ENCODE peak calls at places on chromosome 15, in ten cellular contexts. One of them, this sample, is unnamed.

GRCh38 chr15:75531041-75531450 is 48.1 kb downstream of the PTPN9 start:
- DNase-seq in fibroblast of lung: peak; percentile 54
- DNase-seq in GM23248: peak; percentile 79
- DNase-seq in neural progenitor cell: no peak
- DNase-seq in GM12878: no peak
- DNase-seq in PC-3: peak; percentile 29
- DNase-seq in HCT116: no peak
- DNase-seq in PC-9: no peak
- DNase-seq in hepatocyte: no peak
- DNase-seq in HepG2: no peak
- DNase-seq in this sample: no peak

GRCh38 chr15:82833283-82833682 is 23.9 kb downstream of the WHAMM start:
- DNase-seq in fibroblast of lung: no peak
- DNase-seq in PC-3: no peak
- DNase-seq in HepG2: no peak
- DNase-seq in GM23248: no peak
- DNase-seq in neural progenitor cell: no peak
- DNase-seq in GM12878: no peak
- DNase-seq in PC-9: no peak
- DNase-seq in HCT116: no peak
- DNase-seq in hepatocyte: no peak
- DNase-seq in this sample: no peak

GRCh38 chr15:48855501-48856440 is 22.2 kb upstream of the EID1 start:
- DNase-seq in fibroblast of lung: peak; percentile 64
- DNase-seq in GM12878: no peak
- DNase-seq in PC-3: peak; percentile 54
- DNase-seq in HCT116: peak; percentile 19
- DNase-seq in GM23248: peak; percentile 74
- DNase-seq in PC-9: no peak
- DNase-seq in hepatocyte: peak; percentile 49
- DNase-seq in neural progenitor cell: peak; percentile 22
- DNase-seq in HepG2: peak; percentile 33
- DNase-seq in this sample: no peak

GRCh38 chr15:62403164-62403809 is 238.2 kb upstream of the C2CD4B start:
- DNase-seq in HepG2: no peak
- DNase-seq in PC-3: peak; percentile 55
- DNase-seq in GM12878: no peak
- DNase-seq in neural progenitor cell: no peak
- DNase-seq in fibroblast of lung: peak; percentile 69
- DNase-seq in GM23248: peak; percentile 78
- DNase-seq in HCT116: no peak
- DNase-seq in PC-9: no peak
- DNase-seq in hepatocyte: no peak
- DNase-seq in this sample: no peak

GRCh38 chr15:88635343-88635742 is 3.5 kb upstream of the ISG20 start:
- DNase-seq in neural progenitor cell: no peak
- DNase-seq in PC-9: no peak
- DNase-seq in HCT116: no peak
- DNase-seq in PC-3: no peak
- DNase-seq in hepatocyte: no peak
- DNase-seq in GM12878: no peak
- DNase-seq in fibroblast of lung: peak; percentile 74
- DNase-seq in GM23248: no peak
- DNase-seq in HepG2: no peak
- DNase-seq in this sample: no peak

GRCh38 chr15:89067751-89068150 is 20.5 kb upstream of the ABHD2 start:
- DNase-seq in fibroblast of lung: no peak
- DNase-seq in PC-3: no peak
- DNase-seq in PC-9: no peak
- DNase-seq in hepatocyte: no peak
- DNase-seq in HCT116: no peak
- DNase-seq in GM12878: no peak
- DNase-seq in HepG2: no peak
- DNase-seq in neural progenitor cell: no peak
- DNase-seq in GM23248: peak; percentile 56
- DNase-seq in this sample: no peak

GRCh38 chr15:40793216-40793989 is 13.5 kb upstream of the ZFYVE19 start:
- DNase-seq in fibroblast of lung: peak; percentile 91
- DNase-seq in HepG2: peak; percentile 96
- DNase-seq in GM12878: no peak
- DNase-seq in PC-3: peak; percentile 98
- DNase-seq in PC-9: peak; percentile 91
- DNase-seq in hepatocyte: peak; percentile 63
- DNase-seq in neural progenitor cell: no peak
- DNase-seq in HCT116: peak; percentile 92
- DNase-seq in GM23248: peak; percentile 93
- DNase-seq in this sample: no peak

GRCh38 chr15:43903864-43904290 is 77.1 kb downstream of the WDR76 start:
- DNase-seq in fibroblast of lung: peak; percentile 66
- DNase-seq in GM12878: peak; percentile 7
- DNase-seq in hepatocyte: peak; percentile 81
- DNase-seq in GM23248: peak; percentile 65
- DNase-seq in PC-3: peak; percentile 90
- DNase-seq in HCT116: peak; percentile 56
- DNase-seq in PC-9: peak; percentile 51
- DNase-seq in HepG2: peak; percentile 66
- DNase-seq in neural progenitor cell: peak; percentile 90
- DNase-seq in this sample: peak; percentile 44

GRCh38 chr15:58492661-58493397 is 61.0 kb downstream of the LIPC start:
- DNase-seq in GM23248: no peak
- DNase-seq in hepatocyte: no peak
- DNase-seq in fibroblast of lung: no peak
- DNase-seq in PC-3: no peak
- DNase-seq in GM12878: no peak
- DNase-seq in HCT116: no peak
- DNase-seq in HepG2: no peak
- DNase-seq in PC-9: no peak
- DNase-seq in neural progenitor cell: no peak
- DNase-seq in this sample: no peak

GRCh38 chr15:59996498-59997041 is 7.5 kb upstream of the FOXB1 start:
- DNase-seq in GM12878: no peak
- DNase-seq in GM23248: no peak
- DNase-seq in neural progenitor cell: no peak
- DNase-seq in PC-9: no peak
- DNase-seq in HepG2: peak; percentile 14
- DNase-seq in HCT116: no peak
- DNase-seq in hepatocyte: peak; percentile 41
- DNase-seq in PC-3: no peak
- DNase-seq in fibroblast of lung: no peak
- DNase-seq in this sample: no peak

GRCh38 chr15:59993950-59994401 is 10.1 kb upstream of the FOXB1 start:
- DNase-seq in PC-9: no peak
- DNase-seq in PC-3: no peak
- DNase-seq in HepG2: no peak
- DNase-seq in neural progenitor cell: peak; percentile 77
- DNase-seq in hepatocyte: no peak
- DNase-seq in GM12878: no peak
- DNase-seq in HCT116: no peak
- DNase-seq in fibroblast of lung: no peak
- DNase-seq in GM23248: no peak
- DNase-seq in this sample: no peak

GRCh38 chr15:59997070-59997701 is 6.9 kb upstream of the FOXB1 start:
- DNase-seq in GM23248: no peak
- DNase-seq in PC-9: no peak
- DNase-seq in neural progenitor cell: peak; percentile 95
- DNase-seq in hepatocyte: no peak
- DNase-seq in GM12878: no peak
- DNase-seq in HepG2: no peak
- DNase-seq in HCT116: no peak
- DNase-seq in fibroblast of lung: no peak
- DNase-seq in PC-3: peak; percentile 42
- DNase-seq in this sample: no peak

GRCh38 chr15:59994855-59995557 is 9.1 kb upstream of the FOXB1 start:
- DNase-seq in GM23248: no peak
- DNase-seq in hepatocyte: no peak
- DNase-seq in neural progenitor cell: peak; percentile 73
- DNase-seq in HCT116: no peak
- DNase-seq in HepG2: no peak
- DNase-seq in PC-9: no peak
- DNase-seq in fibroblast of lung: no peak
- DNase-seq in PC-3: no peak
- DNase-seq in GM12878: no peak
- DNase-seq in this sample: no peak

GRCh38 chr15:59995568-59996349 is 8.4 kb upstream of the FOXB1 start:
- DNase-seq in PC-9: no peak
- DNase-seq in fibroblast of lung: no peak
- DNase-seq in HCT116: no peak
- DNase-seq in GM23248: no peak
- DNase-seq in GM12878: no peak
- DNase-seq in neural progenitor cell: peak; percentile 50
- DNase-seq in hepatocyte: no peak
- DNase-seq in PC-3: no peak
- DNase-seq in HepG2: no peak
- DNase-seq in this sample: no peak
- TF ChIP-seq EZH2 in PC-9: no peak
- TF ChIP-seq EZH2 in fibroblast of lung: peak; percentile 79
- TF ChIP-seq EZH2 in HCT116: no peak
- TF ChIP-seq EZH2 in GM23248: peak; percentile 80
- TF ChIP-seq EZH2 in GM12878: no peak
- TF ChIP-seq EZH2 in neural progenitor cell: no peak
- TF ChIP-seq EZH2 in hepatocyte: no peak
- TF ChIP-seq EZH2 in PC-3: no peak
- TF ChIP-seq EZH2 in HepG2: no peak
- TF ChIP-seq EZH2 in this sample: peak; percentile 13

GRCh38 chr15:96414875-96415274 is 84.4 kb downstream of the NR2F2 start:
- DNase-seq in fibroblast of lung: no peak
- DNase-seq in GM12878: no peak
- DNase-seq in HepG2: no peak
- DNase-seq in hepatocyte: no peak
- DNase-seq in GM23248: no peak
- DNase-seq in PC-9: no peak
- DNase-seq in HCT116: no peak
- DNase-seq in PC-3: no peak
- DNase-seq in neural progenitor cell: no peak
- DNase-seq in this sample: no peak

GRCh38 chr15:96410175-96411055 is 79.9 kb downstream of the NR2F2 start:
- DNase-seq in GM23248: peak; percentile 17
- DNase-seq in HepG2: no peak
- DNase-seq in GM12878: no peak
- DNase-seq in PC-9: no peak
- DNase-seq in fibroblast of lung: peak; percentile 33
- DNase-seq in HCT116: no peak
- DNase-seq in neural progenitor cell: peak; percentile 65
- DNase-seq in PC-3: no peak
- DNase-seq in hepatocyte: no peak
- DNase-seq in this sample: no peak

GRCh38 chr15:96411056-96412031 is 80.8 kb downstream of the NR2F2 start:
- DNase-seq in GM23248: no peak
- DNase-seq in neural progenitor cell: no peak
- DNase-seq in GM12878: no peak
- DNase-seq in HepG2: no peak
- DNase-seq in hepatocyte: no peak
- DNase-seq in PC-3: no peak
- DNase-seq in PC-9: no peak
- DNase-seq in HCT116: no peak
- DNase-seq in fibroblast of lung: no peak
- DNase-seq in this sample: no peak

GRCh38 chr15:96412045-96412918 is 81.8 kb downstream of the NR2F2 start:
- DNase-seq in PC-3: no peak
- DNase-seq in PC-9: no peak
- DNase-seq in HCT116: no peak
- DNase-seq in GM12878: no peak
- DNase-seq in GM23248: no peak
- DNase-seq in hepatocyte: no peak
- DNase-seq in fibroblast of lung: no peak
- DNase-seq in neural progenitor cell: peak; percentile 46
- DNase-seq in HepG2: no peak
- DNase-seq in this sample: no peak

GRCh38 chr15:96412919-96413231 is 82.4 kb downstream of the NR2F2 start:
- DNase-seq in GM23248: no peak
- DNase-seq in PC-3: peak; percentile 7
- DNase-seq in HCT116: no peak
- DNase-seq in PC-9: no peak
- DNase-seq in GM12878: no peak
- DNase-seq in hepatocyte: no peak
- DNase-seq in neural progenitor cell: no peak
- DNase-seq in HepG2: no peak
- DNase-seq in fibroblast of lung: no peak
- DNase-seq in this sample: no peak
- TF ChIP-seq EZH2 in GM23248: no peak
- TF ChIP-seq EZH2 in PC-3: no peak
- TF ChIP-seq EZH2 in HCT116: no peak
- TF ChIP-seq EZH2 in PC-9: no peak
- TF ChIP-seq EZH2 in GM12878: no peak
- TF ChIP-seq EZH2 in hepatocyte: no peak
- TF ChIP-seq EZH2 in neural progenitor cell: no peak
- TF ChIP-seq EZH2 in HepG2: no peak
- TF ChIP-seq EZH2 in fibroblast of lung: no peak
- TF ChIP-seq EZH2 in this sample: no peak

DNA sequence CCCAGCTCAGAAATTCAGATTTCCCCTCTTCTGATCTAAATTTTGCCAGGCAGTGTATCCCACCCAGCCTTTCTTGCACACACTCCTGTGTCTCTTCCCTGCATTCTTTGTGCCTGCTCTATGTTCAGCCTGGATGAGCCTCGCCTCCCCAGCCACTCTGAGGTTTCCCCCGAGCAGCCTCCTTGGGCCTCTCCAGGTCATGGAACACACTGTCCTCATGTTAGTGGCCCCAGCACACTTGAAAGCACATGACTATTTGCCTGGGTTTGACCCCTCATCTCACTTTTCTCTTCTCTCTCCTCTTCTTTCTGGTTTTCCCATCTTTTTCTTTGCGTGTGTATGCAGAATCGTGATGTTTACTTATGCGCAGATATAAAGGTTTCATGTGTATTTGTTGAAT is 3.1 kb downstream of the THSD4 start:
- DNase-seq in hepatocyte: no peak
- DNase-seq in neural progenitor cell: no peak
- DNase-seq in GM12878: no peak
- DNase-seq in PC-3: no peak
- DNase-seq in HCT116: no peak
- DNase-seq in GM23248: no peak
- DNase-seq in PC-9: no peak
- DNase-seq in HepG2: no peak
- DNase-seq in fibroblast of lung: no peak
- DNase-seq in this sample: no peak
- TF ChIP-seq EZH2 in hepatocyte: no peak
- TF ChIP-seq EZH2 in neural progenitor cell: no peak
- TF ChIP-seq EZH2 in GM12878: no peak
- TF ChIP-seq EZH2 in PC-3: no peak
- TF ChIP-seq EZH2 in HCT116: no peak
- TF ChIP-seq EZH2 in GM23248: no peak
- TF ChIP-seq EZH2 in PC-9: no peak
- TF ChIP-seq EZH2 in HepG2: no peak
- TF ChIP-seq EZH2 in fibroblast of lung: no peak
- TF ChIP-seq EZH2 in this sample: no peak

GRCh38 chr15:56320861-56321260 is 44.4 kb upstream of the TEX9 start:
- DNase-seq in fibroblast of lung: no peak
- DNase-seq in PC-3: peak; percentile 10
- DNase-seq in GM12878: no peak
- DNase-seq in neural progenitor cell: no peak
- DNase-seq in HCT116: no peak
- DNase-seq in PC-9: peak; percentile 39
- DNase-seq in HepG2: no peak
- DNase-seq in GM23248: peak; percentile 21
- DNase-seq in hepatocyte: no peak
- DNase-seq in this sample: no peak
- TF ChIP-seq EZH2 in fibroblast of lung: no peak
- TF ChIP-seq EZH2 in PC-3: no peak
- TF ChIP-seq EZH2 in GM12878: no peak
- TF ChIP-seq EZH2 in neural progenitor cell: no peak
- TF ChIP-seq EZH2 in HCT116: no peak
- TF ChIP-seq EZH2 in PC-9: no peak
- TF ChIP-seq EZH2 in HepG2: no peak
- TF ChIP-seq EZH2 in GM23248: no peak
- TF ChIP-seq EZH2 in hepatocyte: no peak
- TF ChIP-seq EZH2 in this sample: no peak

This sample was measured in SK-N-MC.